ENCODE peak calls at places on chromosomes 5 and 9, in eight cellular contexts. P is sigmoid colon, N is body of pancreas, K is stomach, F is spleen, W is heart left ventricle, Q is transverse colon, M is ovary. L is an unnamed sample.

GRCh38 chr5:133663380-133664054 is 51.2 kb upstream of the FSTL4 start:
- DNase-seq in P (no peak), N (no peak), K (no peak), F (no peak), W (no peak), Q (no peak), M (no peak), L (no peak)

GRCh38 chr9:90916147-90916734 is 114.6 kb downstream of the SYK start:
- DNase-seq in P (no peak), N (no peak), K (no peak), F (no peak), W (no peak), Q (no peak), M (no peak), L (no peak)

GRCh38 chr5:126268697-126269315 is 154.4 kb upstream of the GRAMD2B start:
- DNase-seq in P (no peak), N (no peak), K (no peak), F (no peak), W (no peak), Q (peak), M (no peak), L (no peak)

GRCh38 chr5:108259306-108259705 is 122.6 kb downstream of the FBXL17 start:
- DNase-seq in P (no peak), N (no peak), K (no peak), F (no peak), W (no peak), Q (no peak), M (no peak), L (no peak)

GRCh38 chr5:110386782-110387181 is 339.7 kb downstream of the TMEM232 start:
- DNase-seq in P (no peak), N (peak), K (no peak), F (no peak), W (no peak), Q (no peak), M (no peak), L (no peak)

GRCh38 chr5:118354806-118355205 is 633.5 kb downstream of the DTWD2 start:
- DNase-seq in P (no peak), N (no peak), K (no peak), F (no peak), W (no peak), Q (no peak), M (no peak), L (no peak)

GRCh38 chr9:8917978-8918739 is 1118.6 kb upstream of the DMAC1 start:
- DNase-seq in P (no peak), N (no peak), K (no peak), F (no peak), W (no peak), Q (no peak), M (no peak), L (no peak)

GRCh38 chr5:5598547-5599113 is 176.2 kb downstream of the ICE1 start:
- DNase-seq in P (no peak), N (no peak), K (no peak), F (no peak), W (no peak), Q (no peak), M (no peak), L (no peak)

GRCh38 chr5:10199700-10200099 is 50.0 kb downstream of the ATPSCKMT start:
- DNase-seq in P (no peak), N (no peak), K (no peak), F (no peak), W (no peak), Q (no peak), M (no peak), L (no peak)

GRCh38 chr5:103428923-103429322 is 133.7 kb downstream of the NUDT12 start:
- DNase-seq in P (no peak), N (no peak), K (no peak), F (no peak), W (no peak), Q (no peak), M (no peak), L (no peak)

DNA sequence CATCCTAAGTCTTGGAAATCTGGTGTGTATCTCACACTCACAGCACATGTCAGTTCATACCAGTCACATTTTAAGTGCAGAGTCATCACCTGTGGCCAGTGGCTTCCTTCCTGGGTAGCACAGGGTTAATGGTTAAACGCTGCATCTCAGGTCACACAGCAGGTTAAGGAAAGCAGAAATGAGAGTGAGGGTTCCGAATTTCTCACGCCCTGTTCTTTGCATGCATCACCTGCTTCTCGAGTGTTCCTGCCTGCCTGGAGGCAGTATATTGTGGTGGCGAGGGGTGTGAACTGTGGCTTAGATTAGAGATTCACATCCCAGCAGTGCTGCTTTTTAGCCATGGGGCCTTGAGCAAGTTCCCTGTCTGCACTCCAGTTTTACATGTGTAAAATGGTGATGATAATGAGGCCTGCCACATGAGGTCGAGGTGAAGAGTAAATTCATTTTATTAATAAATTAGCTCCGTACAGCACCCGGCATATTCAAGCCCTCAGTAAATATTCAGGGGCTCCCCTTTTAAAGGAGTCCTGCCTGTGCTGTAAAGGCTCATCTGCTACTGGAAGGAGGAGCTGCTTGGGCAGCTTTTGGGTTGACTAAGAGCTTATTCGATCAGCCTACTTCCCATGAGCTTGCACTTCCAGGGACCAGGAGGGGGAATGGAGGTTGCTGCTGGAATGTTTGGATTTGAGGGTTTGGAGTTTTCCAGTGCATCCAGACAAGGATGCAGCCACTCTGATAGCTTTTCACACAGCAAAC is 61.1 kb upstream of the SAP30L start:
- DNase-seq in P (no peak), N (no peak), K (no peak), F (peak), W (no peak), Q (peak), M (no peak), L (no peak)
- H3K27ac ChIP-seq in P (no peak), N (no peak), K (no peak), F (peak), W (no peak), Q (no peak), M (peak), L (no peak)

DNA sequence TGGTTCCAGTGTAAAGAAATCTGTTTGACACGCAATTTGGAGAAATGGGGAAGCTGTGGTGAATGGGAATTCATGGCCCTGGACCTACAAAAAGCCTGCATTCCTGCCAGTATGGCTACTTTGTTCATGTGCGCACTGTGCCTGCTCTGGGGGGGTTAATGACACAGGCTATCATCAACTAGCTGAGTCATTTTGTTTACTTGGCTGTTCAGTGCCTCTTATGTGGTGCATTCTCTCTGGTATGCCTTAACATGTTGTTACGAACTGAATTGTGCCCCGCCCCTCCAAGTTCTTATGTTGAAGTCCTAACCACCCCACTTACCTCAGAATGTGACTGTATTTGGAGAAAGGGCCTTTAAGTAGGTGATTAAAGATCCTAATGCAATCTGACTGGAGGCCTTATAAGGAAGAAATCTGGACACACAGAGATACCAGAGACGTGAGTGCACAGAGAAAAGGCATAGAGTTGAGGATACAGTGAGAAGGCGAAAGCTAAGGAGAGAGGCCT is 20.4 kb upstream of the UBAP1 start:
- DNase-seq in P (no peak), N (no peak), K (no peak), F (peak), W (no peak), Q (peak), M (no peak), L (no peak)
- TF ChIP-seq CTCF in P (no peak), N (no peak), K (no peak), F (no peak), W (no peak), Q (no peak), M (no peak), L (no peak)

GRCh38 chr9:112379177-112380101 is 469 bp upstream of the HSDL2 start:
- DNase-seq in P (peak), N (peak), K (peak), F (peak), W (peak), Q (peak), M (peak), L (peak)
- TF ChIP-seq POLR2A in P (peak), N (peak), K (no peak), F (peak), W (no peak), Q (peak), M (peak), L (peak)

GRCh38 chr5:172897691-172898512 is 61.3 kb upstream of the RPL26L1 start:
- DNase-seq in P (no peak), N (no peak), K (no peak), F (no peak), W (peak), Q (no peak), M (peak), L (no peak)

GRCh38 chr5:172894767-172895166 is 60.7 kb downstream of the ERGIC1 start:
- DNase-seq in P (no peak), N (no peak), K (no peak), F (no peak), W (no peak), Q (no peak), M (no peak), L (no peak)

GRCh38 chr5:172898513-172899369 is 60.5 kb upstream of the RPL26L1 start:
- DNase-seq in P (no peak), N (no peak), K (no peak), F (no peak), W (no peak), Q (no peak), M (peak), L (no peak)

GRCh38 chr5:172895549-172895948 is 61.5 kb downstream of the ERGIC1 start:
- DNase-seq in P (no peak), N (no peak), K (no peak), F (no peak), W (no peak), Q (no peak), M (no peak), L (no peak)

GRCh38 chr5:172896465-172896864 is 62.4 kb downstream of the ERGIC1 start:
- DNase-seq in P (peak), N (no peak), K (no peak), F (no peak), W (no peak), Q (no peak), M (peak), L (peak)
- H3K27ac ChIP-seq in P (peak), N (no peak), K (peak), F (peak), W (peak), Q (peak), M (peak), L (peak)

GRCh38 chr9:134438204-134438788 is 112.0 kb downstream of the RXRA start:
- DNase-seq in P (no peak), N (no peak), K (peak), F (no peak), W (no peak), Q (no peak), M (peak), L (no peak)
- TF ChIP-seq CTCF in P (no peak), N (no peak), K (peak), F (no peak), W (no peak), Q (no peak), M (no peak), L (no peak)

GRCh38 chr9:125747765-125748510 is 765 bp downstream of the PBX3 start:
- DNase-seq in P (peak), N (peak), K (peak), F (peak), W (peak), Q (peak), M (peak), L (peak)

GRCh38 chr9:125748511-125749099 is 1.4 kb downstream of the PBX3 start:
- DNase-seq in P (no peak), N (no peak), K (no peak), F (peak), W (peak), Q (no peak), M (peak), L (no peak)

GRCh38 chr9:125746774-125747052 is 460 bp upstream of the PBX3 start:
- DNase-seq in P (no peak), N (no peak), K (no peak), F (no peak), W (no peak), Q (no peak), M (no peak), L (no peak)

GRCh38 chr9:125746017-125746773 is 978 bp upstream of the PBX3 start:
- DNase-seq in P (peak), N (peak), K (peak), F (peak), W (peak), Q (peak), M (peak), L (peak)

DNA sequence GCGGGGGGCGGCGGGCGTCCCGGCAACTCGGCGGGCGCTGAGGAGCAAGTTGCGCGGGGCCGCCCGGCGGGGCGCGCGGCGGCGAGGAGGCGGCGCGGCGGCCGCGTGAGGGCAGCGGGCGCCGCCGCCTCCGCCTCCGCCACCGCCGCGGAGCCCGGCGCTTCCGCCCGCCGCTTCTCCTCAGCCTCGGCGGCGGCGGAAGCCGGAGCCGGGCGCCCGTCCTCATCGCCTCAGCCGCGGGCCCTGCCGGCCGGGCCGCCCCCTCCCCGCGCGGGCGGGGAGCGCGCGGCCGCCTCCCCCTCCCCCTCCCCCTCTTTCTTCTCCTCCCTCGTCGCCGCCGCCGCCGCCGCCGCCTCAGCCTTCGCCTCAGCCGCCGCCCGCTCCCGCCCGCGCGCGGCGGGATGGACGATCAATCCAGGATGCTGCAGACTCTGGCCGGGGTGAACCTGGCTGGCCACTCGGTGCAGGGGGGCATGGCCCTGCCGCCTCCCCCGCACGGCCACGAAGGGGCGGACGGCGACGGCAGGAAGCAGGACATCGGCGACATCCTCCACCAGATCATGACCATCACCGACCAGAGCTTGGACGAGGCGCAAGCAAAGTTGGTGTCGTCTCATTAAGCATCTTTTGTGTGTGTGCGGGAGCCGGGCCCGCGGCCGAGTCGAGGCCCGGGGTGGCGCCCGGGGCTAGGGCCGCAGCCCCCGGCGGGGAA is at the start of gene PBX3:
- DNase-seq in P (peak), N (peak), K (peak), F (peak), W (peak), Q (peak), M (peak), L (peak)
- TF ChIP-seq POLR2A in P (no peak), N (peak), K (no peak), F (no peak), W (no peak), Q (no peak), M (peak), L (peak)

GRCh38 chr5:87147441-87147840 is 120.2 kb upstream of the RASA1 start:
- DNase-seq in P (no peak), N (no peak), K (no peak), F (no peak), W (no peak), Q (no peak), M (no peak), L (no peak)
- H3K27ac ChIP-seq in P (no peak), N (no peak), K (no peak), F (no peak), W (no peak), Q (no peak), M (no peak), L (no peak)

GRCh38 chr9:70399141-70399540 is 15.3 kb downstream of the KLF9 start:
- DNase-seq in P (no peak), N (no peak), K (no peak), F (no peak), W (no peak), Q (no peak), M (no peak), L (no peak)
- TF ChIP-seq CTCF in P (no peak), N (no peak), K (no peak), F (no peak), W (no peak), Q (no peak), M (no peak), L (no peak)

GRCh38 chr9:134844821-134845220 is 35.8 kb upstream of the FCN2 start:
- DNase-seq in P (peak), N (no peak), K (no peak), F (no peak), W (no peak), Q (no peak), M (no peak), L (no peak)
- TF ChIP-seq POLR2A in P (no peak), N (no peak), K (no peak), F (no peak), W (no peak), Q (no peak), M (no peak), L (no peak)

GRCh38 chr5:131379071-131379538 is 115.3 kb downstream of the CDC42SE2 start:
- DNase-seq in P (no peak), N (no peak), K (no peak), F (no peak), W (no peak), Q (no peak), M (no peak), L (no peak)

GRCh38 chr5:131381011-131381410 is 117.2 kb downstream of the CDC42SE2 start:
- DNase-seq in P (no peak), N (no peak), K (no peak), F (no peak), W (no peak), Q (no peak), M (no peak), L (no peak)

GRCh38 chr5:131379723-131380122 is 115.9 kb downstream of the CDC42SE2 start:
- DNase-seq in P (no peak), N (peak), K (no peak), F (no peak), W (peak), Q (no peak), M (no peak), L (no peak)

GRCh38 chr5:131375351-131375750 is 111.5 kb downstream of the CDC42SE2 start:
- DNase-seq in P (no peak), N (no peak), K (no peak), F (no peak), W (no peak), Q (no peak), M (no peak), L (no peak)

GRCh38 chr5:131377785-131378325 is 114.0 kb downstream of the CDC42SE2 start:
- DNase-seq in P (no peak), N (no peak), K (no peak), F (no peak), W (no peak), Q (no peak), M (no peak), L (no peak)
- H3K27ac ChIP-seq in P (no peak), N (no peak), K (peak), F (peak), W (no peak), Q (peak), M (no peak), L (no peak)